ENCODE peak calls at places on chromosomes 3 and 15, in five cellular contexts. C, B, D, G and Z are unnamed samples.

GRCh38 chr15:71151061-71151460 is 35.8 kb downstream of the THSD4 start:
- DNase-seq in C (no peak), B (no peak), D (no peak), G (no peak), Z (no peak)

GRCh38 chr3:169090559-169090958 is 573.0 kb downstream of the MECOM start:
- DNase-seq in C (no peak), B (no peak), D (no peak), G (no peak), Z (no peak)

GRCh38 chr3:157494581-157495281 is 8.5 kb downstream of the VEPH1 start:
- DNase-seq in C (no peak), B (no peak), D (no peak), G (no peak), Z (no peak)

GRCh38 chr3:187398955-187399354 is 30.8 kb downstream of the RTP4 start:
- DNase-seq in C (no peak), B (no peak), D (no peak), G (no peak), Z (no peak)

GRCh38 chr15:67174446-67174845 is 80.0 kb downstream of the AAGAB start:
- DNase-seq in C (no peak), B (no peak), D (no peak), G (no peak), Z (no peak)

GRCh38 chr3:171526869-171527268 is 66.7 kb upstream of the TNIK start:
- DNase-seq in C (no peak), B (peak), D (no peak), G (no peak), Z (no peak)

GRCh38 chr15:87477056-87477455 is 779.5 kb downstream of the NTRK3 start:
- DNase-seq in C (no peak), B (no peak), D (no peak), G (no peak), Z (no peak)

GRCh38 chr3:55488398-55489055 is 1.4 kb upstream of the WNT5A start:
- DNase-seq in C (no peak), B (no peak), D (no peak), G (peak), Z (no peak)

GRCh38 chr3:31421280-31422048 is 111.3 kb upstream of the STT3B start:
- DNase-seq in C (no peak), B (no peak), D (no peak), G (peak), Z (no peak)

GRCh38 chr3:39467394-39468107 is at the start of gene MOBP:
- DNase-seq in C (no peak), B (no peak), D (no peak), G (no peak), Z (no peak)

GRCh38 chr15:30043211-30043655 is 39.5 kb upstream of the GOLGA8J start:
- DNase-seq in C (no peak), B (no peak), D (no peak), G (no peak), Z (no peak)

GRCh38 chr3:11717768-11718581 is 74.3 kb upstream of the VGLL4 start:
- DNase-seq in C (no peak), B (peak), D (no peak), G (no peak), Z (no peak)

GRCh38 chr15:34754171-34754580 is 622 bp downstream of the GJD2 start:
- DNase-seq in C (no peak), B (no peak), D (no peak), G (no peak), Z (no peak)

GRCh38 chr15:88513195-88513594 is 33.3 kb downstream of the DET1 start:
- DNase-seq in C (no peak), B (no peak), D (no peak), G (no peak), Z (no peak)

GRCh38 chr3:42300013-42300412 is 34.0 kb upstream of the CCK start:
- DNase-seq in C (peak), B (peak), D (no peak), G (no peak), Z (no peak)

GRCh38 chr3:106299300-106300098 is 430.7 kb upstream of the CBLB start:
- DNase-seq in C (no peak), B (no peak), D (no peak), G (peak), Z (no peak)

GRCh38 chr15:78438595-78439285 is 724 bp downstream of the IREB2 start:
- DNase-seq in C (peak), B (peak), D (no peak), G (no peak), Z (no peak)

GRCh38 chr3:156059950-156060501 is 60.4 kb upstream of the KCNAB1 start:
- DNase-seq in C (no peak), B (no peak), D (no peak), G (no peak), Z (no peak)

GRCh38 chr3:79041621-79042020 is 726.2 kb downstream of the ROBO1 start:
- DNase-seq in C (no peak), B (no peak), D (no peak), G (no peak), Z (no peak)

GRCh38 chr3:52904552-52904951 is 7.2 kb upstream of the STIMATE start:
- DNase-seq in C (no peak), B (no peak), D (no peak), G (no peak), Z (no peak)

GRCh38 chr3:134810052-134810435 is 15.0 kb downstream of the EPHB1 start:
- DNase-seq in C (no peak), B (no peak), D (no peak), G (no peak), Z (no peak)

GRCh38 chr3:38731522-38731921 is 82.0 kb upstream of the SCN5A start:
- DNase-seq in C (peak), B (no peak), D (no peak), G (no peak), Z (no peak)

GRCh38 chr3:42080452-42080872 is 10.7 kb upstream of the TRAK1 start:
- DNase-seq in C (no peak), B (peak), D (no peak), G (peak), Z (peak)

GRCh38 chr3:177811111-177811510 is 613.8 kb upstream of the TBL1XR1 start:
- DNase-seq in C (no peak), B (no peak), D (no peak), G (no peak), Z (no peak)

GRCh38 chr15:92606126-92606835 is 49.3 kb downstream of the FAM174B start:
- DNase-seq in C (no peak), B (no peak), D (no peak), G (no peak), Z (no peak)

GRCh38 chr3:184099806-184100686 is 3.2 kb downstream of the HTR3E start:
- DNase-seq in C (no peak), B (no peak), D (no peak), G (no peak), Z (no peak)

GRCh38 chr3:134320749-134321148 is 53.5 kb downstream of the AMOTL2 start:
- DNase-seq in C (no peak), B (no peak), D (no peak), G (no peak), Z (peak)

GRCh38 chr3:134423153-134423552 is 48.9 kb upstream of the AMOTL2 start:
- DNase-seq in C (no peak), B (no peak), D (no peak), G (no peak), Z (no peak)

GRCh38 chr15:67120839-67121540 is 55.6 kb downstream of the SMAD3 start:
- DNase-seq in C (peak), B (no peak), D (no peak), G (peak), Z (no peak)

GRCh38 chr15:52233405-52233804 is 42.2 kb upstream of the GNB5 start:
- DNase-seq in C (no peak), B (no peak), D (no peak), G (no peak), Z (no peak)

GRCh38 chr15:65067645-65068416 is at the start of gene RASL12:
- DNase-seq in C (no peak), B (no peak), D (no peak), G (no peak), Z (no peak)

GRCh38 chr15:72344602-72345001 is 24.6 kb upstream of the CELF6 start:
- DNase-seq in C (no peak), B (no peak), D (no peak), G (no peak), Z (no peak)

GRCh38 chr3:117524890-117525289 is 815.3 kb downstream of the TUSC7 start:
- DNase-seq in C (no peak), B (no peak), D (no peak), G (no peak), Z (no peak)

GRCh38 chr3:188962253-188963247 is 209.2 kb upstream of the TPRG1 start:
- DNase-seq in C (no peak), B (no peak), D (no peak), G (no peak), Z (no peak)

GRCh38 chr15:52343831-52344230 is 48.2 kb upstream of the MYO5C start:
- DNase-seq in C (no peak), B (no peak), D (no peak), G (no peak), Z (no peak)

GRCh38 chr3:156456771-156457224 is 98.1 kb downstream of the SSR3 start:
- DNase-seq in C (peak), B (peak), D (no peak), G (no peak), Z (no peak)

GRCh38 chr3:174949523-174949922 is 90.4 kb downstream of the NAALADL2 start:
- DNase-seq in C (no peak), B (no peak), D (no peak), G (no peak), Z (no peak)

GRCh38 chr15:37037256-37037655 is 63.1 kb downstream of the MEIS2 start:
- DNase-seq in C (no peak), B (no peak), D (no peak), G (no peak), Z (no peak)

GRCh38 chr3:146577662-146578061 is 27.5 kb downstream of the PLSCR5 start:
- DNase-seq in C (peak), B (peak), D (no peak), G (no peak), Z (peak)

GRCh38 chr3:51799879-51800757 is 21.1 kb upstream of the IQCF6 start:
- DNase-seq in C (peak), B (peak), D (no peak), G (peak), Z (peak)
- TF ChIP-seq POLR2AphosphoS5 in C (no peak), B (no peak), D (no peak), G (no peak), Z (no peak)

GRCh38 chr3:7917443-7918151 is 584.0 kb upstream of the LMCD1 start:
- DNase-seq in C (no peak), B (no peak), D (no peak), G (no peak), Z (no peak)
- TF ChIP-seq SP1 in C (no peak), B (no peak), D (no peak), G (no peak), Z (no peak)

DNA sequence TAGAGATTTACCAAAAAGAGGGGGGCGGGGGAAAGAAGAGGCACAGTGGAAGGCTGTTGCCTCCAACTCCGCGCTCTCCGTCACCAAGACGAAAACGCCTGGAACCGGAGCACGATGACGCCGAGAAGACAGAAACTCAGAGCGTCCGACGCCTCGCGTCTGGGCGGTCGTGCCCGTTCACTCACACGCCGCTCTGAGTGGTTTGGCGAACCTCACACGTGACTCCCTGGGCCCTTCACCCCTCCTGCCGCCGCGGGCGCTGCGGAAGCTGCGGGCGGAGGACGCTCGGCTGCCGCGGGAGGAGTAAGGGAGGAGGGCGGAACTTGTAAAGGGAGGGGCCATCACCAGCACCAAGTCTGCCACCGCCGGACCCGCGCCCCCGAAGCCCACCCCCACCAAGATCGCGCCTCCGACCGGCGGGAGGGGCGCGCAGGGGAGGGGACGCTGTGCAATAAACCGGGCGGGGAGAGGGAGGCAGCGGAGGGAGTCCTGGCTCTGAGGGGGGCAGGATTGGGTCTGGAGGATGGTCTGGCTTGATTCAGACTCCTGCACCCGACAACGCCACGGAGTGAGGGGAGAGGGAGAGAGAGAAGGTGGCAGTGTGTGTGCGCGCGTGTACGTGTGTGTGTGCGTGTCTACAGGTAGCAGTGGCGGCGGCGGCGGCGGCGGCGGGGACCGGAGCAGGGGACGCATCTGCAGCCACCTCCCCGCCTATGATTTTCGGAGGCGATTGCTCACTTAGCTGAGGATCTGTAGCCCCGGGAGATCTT is 1.9 kb upstream of the NLGN1 start:
- DNase-seq in C (peak), B (no peak), D (peak), G (no peak), Z (peak)
- TF ChIP-seq POLR2AphosphoS5 in C (no peak), B (no peak), D (peak), G (no peak), Z (peak)

GRCh38 chr3:8445861-8446260 is 55.8 kb upstream of the LMCD1 start:
- DNase-seq in C (no peak), B (no peak), D (no peak), G (no peak), Z (no peak)
- TF ChIP-seq SP1 in C (no peak), B (no peak), D (no peak), G (no peak), Z (no peak)

GRCh38 chr3:45168451-45168850 is 22.3 kb upstream of the CDCP1 start:
- DNase-seq in C (no peak), B (no peak), D (no peak), G (no peak), Z (no peak)

GRCh38 chr3:45170071-45170470 is 23.9 kb upstream of the CDCP1 start:
- DNase-seq in C (no peak), B (no peak), D (no peak), G (no peak), Z (no peak)

GRCh38 chr3:45165497-45166282 is 19.5 kb upstream of the CDCP1 start:
- DNase-seq in C (no peak), B (no peak), D (no peak), G (no peak), Z (no peak)

GRCh38 chr3:45166283-45166879 is 20.2 kb upstream of the CDCP1 start:
- DNase-seq in C (no peak), B (no peak), D (no peak), G (no peak), Z (no peak)

GRCh38 chr3:45167011-45167911 is 21.1 kb upstream of the CDCP1 start:
- DNase-seq in C (peak), B (no peak), D (peak), G (no peak), Z (peak)
- TF ChIP-seq POLR2AphosphoS5 in C (peak), B (no peak), D (peak), G (no peak), Z (peak)

GRCh38 chr3:127320529-127321121 is 32.8 kb upstream of the PRR20G start:
- DNase-seq in C (no peak), B (no peak), D (no peak), G (no peak), Z (no peak)
- TF ChIP-seq SP1 in C (no peak), B (no peak), D (no peak), G (no peak), Z (no peak)

DNA sequence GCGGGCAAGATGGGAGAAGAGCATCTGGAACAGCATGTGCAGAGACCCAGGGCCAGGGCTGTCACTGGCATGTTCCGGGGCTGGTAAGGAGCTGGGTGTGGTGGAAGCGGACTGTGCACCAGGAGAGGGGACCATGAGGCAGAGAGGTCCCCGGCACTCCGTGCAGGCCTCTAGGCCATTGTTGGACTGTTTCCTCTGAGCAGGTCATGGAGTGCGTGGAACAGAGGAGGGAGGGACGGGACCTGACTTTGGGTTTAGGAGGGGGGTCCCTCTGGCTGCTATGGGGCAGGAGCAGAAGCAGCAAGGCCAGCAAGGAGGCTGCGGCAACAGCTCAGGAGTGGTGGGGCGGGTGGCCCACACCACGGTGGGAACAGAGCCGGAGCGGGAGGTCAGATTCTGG is 47.1 kb downstream of the TPRA1 start:
- DNase-seq in C (no peak), B (no peak), D (no peak), G (no peak), Z (no peak)
- TF ChIP-seq POLR2AphosphoS5 in C (no peak), B (no peak), D (no peak), G (no peak), Z (no peak)